ENCODE peak calls at places on chromosomes 11 and 22, in eight cellular contexts. A is cardiac fibroblast; E is choroid plexus epithelial cell; S is activated T-helper 1 cell treated with anti-CD3 and anti-CD28 coated beads, Interleukin-2, amount 50 U/mL, for 16 hours; W is activated T-cell treated with anti-CD3 and anti-CD28 coated beads for 48 hours; T is germinal center; H is HuH-7.5; U is neuronal stem cell. X is an unnamed sample.
A peak's percentile ranks its signal among the peaks of the same experiment; 100 is the strongest.

GRCh38 chr11:72641900-72642814 is 32.1 kb downstream of the PDE2A start:
- DNase-seq in A (no peak), W (no peak), E (no peak), S (no peak), T (peak; percentile 33), H (peak; percentile 67), U (no peak), X (peak; percentile 75)

GRCh38 chr22:26660961-26661578 is 3.7 kb downstream of the MIAT start:
- DNase-seq in W (no peak), S (no peak), A (peak; percentile 46), T (no peak), H (no peak), U (peak; percentile 80), E (no peak), X (peak; percentile 94)

GRCh38 chr11:28296426-28296825 is 188.2 kb downstream of the METTL15 start:
- DNase-seq in U (no peak), W (no peak), E (no peak), S (no peak), A (no peak), H (no peak), T (no peak), X (no peak)

GRCh38 chr11:93585758-93586157 is 42.6 kb upstream of the SMCO4 start:
- DNase-seq in W (no peak), E (peak; percentile 90), H (peak; percentile 9), U (no peak), S (no peak), A (peak; percentile 55), T (no peak), X (peak; percentile 27)

GRCh38 chr11:60390389-60390788 is 5.9 kb upstream of the MS4A14 start:
- DNase-seq in E (no peak), T (peak; percentile 18), S (no peak), W (no peak), U (no peak), A (no peak), H (no peak), X (no peak)

GRCh38 chr11:123381149-123381548 is 48.9 kb upstream of the GRAMD1B start:
- DNase-seq in H (no peak), A (no peak), U (no peak), S (no peak), T (no peak), W (no peak), E (no peak), X (no peak)

GRCh38 chr11:64996710-64997380 is at the start of gene BATF2:
- DNase-seq in H (peak; percentile 78), S (no peak), U (peak; percentile 51), E (peak; percentile 72), T (peak; percentile 80), A (peak; percentile 66), W (no peak), X (peak; percentile 86)

GRCh38 chr11:59756496-59756840 is 1.3 kb downstream of the STX3 start:
- DNase-seq in T (no peak), W (no peak), U (no peak), H (no peak), A (peak; percentile 53), S (no peak), E (no peak), X (no peak)

GRCh38 chr11:6737872-6738466 is 33.8 kb downstream of the OR2AG2 start:
- DNase-seq in U (no peak), A (peak; percentile 58), H (peak; percentile 10), E (peak; percentile 68), W (no peak), S (peak; percentile 18), T (peak; percentile 58), X (peak; percentile 24)

GRCh38 chr22:33555814-33556522 is 364.3 kb downstream of the LARGE1 start:
- DNase-seq in S (no peak), H (no peak), W (no peak), U (no peak), T (no peak), A (no peak), E (no peak), X (no peak)

GRCh38 chr11:111796696-111797095 is 30.5 kb upstream of the PPP2R1B start:
- DNase-seq in S (no peak), T (no peak), U (no peak), A (no peak), H (no peak), E (no peak), W (no peak), X (no peak)

X was measured in neural progenitor cell.